ENCODE peak calls at places on chromosomes 2 and 18, in five cellular contexts. W is cardiac muscle cell; O is NCI-H1694; C is HFF-Myc; H is stimulated activated CD4-positive, alpha-beta T cell treated with anti-CD3 and anti-CD28 coated beads, Interleukin-1b, Interleukin-23, amount 100 ng/mL, for 4 hours. V is an unnamed sample.

GRCh38 chr2:205700331-205701132 is 18.2 kb downstream of the NRP2 start:
- DNase-seq in C (no peak), H (no peak), O (no peak), W (no peak), V (no peak)

GRCh38 chr18:32669549-32670165 is 103.2 kb downstream of the KLHL14 start:
- DNase-seq in C (no peak), O (no peak), H (no peak), W (no peak), V (no peak)

GRCh38 chr2:20168048-20168726 is 56.7 kb downstream of the SDC1 start:
- DNase-seq in O (no peak), H (no peak), C (no peak), W (no peak), V (no peak)

GRCh38 chr2:44178950-44179349 is 10.3 kb downstream of the PPM1B start:
- DNase-seq in O (no peak), C (no peak), W (no peak), H (no peak), V (no peak)

GRCh38 chr2:45943231-45944044 is 292.0 kb downstream of the PRKCE start:
- DNase-seq in H (no peak), O (no peak), W (no peak), C (no peak), V (no peak)

GRCh38 chr2:231820786-231821303 is 34.6 kb downstream of the COPS7B start:
- DNase-seq in O (no peak), W (no peak), H (no peak), C (peak; percentile 41), V (no peak)

GRCh38 chr2:62586981-62587380 is 81.0 kb upstream of the TMEM17 start:
- DNase-seq in O (no peak), H (no peak), C (no peak), W (no peak), V (no peak)

GRCh38 chr2:97993926-97994325 is 1.8 kb downstream of the TMEM131 start:
- DNase-seq in C (no peak), W (no peak), H (no peak), O (no peak), V (no peak)

GRCh38 chr2:223930002-223930976 is 14.8 kb downstream of the WDFY1 start:
- DNase-seq in C (no peak), H (no peak), O (no peak), W (no peak), V (no peak)

GRCh38 chr18:23912356-23912755 is 102.2 kb upstream of the TTC39C start:
- DNase-seq in C (no peak), O (no peak), H (no peak), W (no peak), V (no peak)

GRCh38 chr2:159362094-159362493 is 75.6 kb upstream of the WDSUB1 start:
- DNase-seq in C (no peak), W (no peak), H (no peak), O (no peak), V (no peak)

GRCh38 chr2:120736202-120736954 is 710 bp downstream of the GLI2 start:
- DNase-seq in C (no peak), H (no peak), W (peak; percentile 53), O (peak; percentile 26), V (no peak)

GRCh38 chr18:22434973-22435608 is 17.4 kb upstream of the CTAGE1 start:
- DNase-seq in H (no peak), C (no peak), O (no peak), W (no peak), V (no peak)